ENCODE peak calls at places on chromosomes 1 and 21, in nine cellular contexts. Q is GM23338, W is GM23248, T is MM.1S, J is PC-3, I is SK-N-SH, M is hepatocyte, C is HCT116, A is OCI-LY7. X is an unnamed sample. For H3K36me3, the result is how much of the 10 kb centered on the place peaks cover.

GRCh38 chr1:84141177-84142003 is 2.7 kb upstream of the PRKACB start:
- DNase-seq in Q (no peak), W (peak), T (peak), J (peak), I (no peak), M (no peak), C (no peak), A (peak), X (no peak)

GRCh38 chr1:19825298-19825697 is 10.2 kb upstream of the RNF186 start:
- DNase-seq in Q (peak), W (no peak), T (no peak), J (no peak), I (no peak), M (peak), C (no peak), A (no peak), X (peak)

GRCh38 chr1:230922620-230923019 is 54.3 kb upstream of the C1orf198 start:
- DNase-seq in Q (no peak), W (no peak), T (no peak), J (no peak), I (no peak), M (no peak), C (no peak), A (peak), X (no peak)

GRCh38 chr21:18155508-18156193 is 89.0 kb upstream of the CHODL start:
- DNase-seq in Q (peak), W (no peak), T (peak), J (peak), I (no peak), M (no peak), C (no peak), A (no peak), X (peak)

GRCh38 chr1:204478166-204478899 is 16.3 kb downstream of the PIK3C2B start:
- DNase-seq in Q (no peak), W (no peak), T (no peak), J (no peak), I (no peak), M (no peak), C (no peak), A (peak), X (no peak)

GRCh38 chr1:230105754-230106625 is 39.0 kb downstream of the GALNT2 start:
- DNase-seq in Q (no peak), W (peak), T (peak), J (peak), I (no peak), M (peak), C (peak), A (peak), X (no peak)

GRCh38 chr1:203145321-203146041 is 18.0 kb downstream of the ADORA1 start:
- DNase-seq in Q (no peak), W (no peak), T (no peak), J (no peak), I (no peak), M (no peak), C (no peak), A (no peak), X (no peak)

GRCh38 chr21:44927587-44928461 is 7.1 kb upstream of the ITGB2 start:
- DNase-seq in Q (no peak), W (peak), T (no peak), J (peak), I (no peak), M (peak), C (no peak), A (peak), X (no peak)

GRCh38 chr1:4055677-4055967 is 155.6 kb upstream of the C1orf174 start:
- DNase-seq in Q (no peak), W (no peak), T (no peak), J (no peak), I (no peak), M (no peak), C (no peak), A (no peak), X (no peak)

GRCh38 chr1:220701974-220702373 is 11.8 kb downstream of the C1orf115 start:
- DNase-seq in Q (no peak), W (no peak), T (no peak), J (no peak), I (no peak), M (no peak), C (no peak), A (no peak), X (no peak)

GRCh38 chr1:84844094-84844493 is 48.9 kb downstream of the LPAR3 start:
- DNase-seq in Q (no peak), W (no peak), T (no peak), J (no peak), I (no peak), M (no peak), C (no peak), A (no peak), X (no peak)

GRCh38 chr1:245840971-245841370 is 666.1 kb downstream of the SMYD3 start:
- DNase-seq in Q (no peak), W (no peak), T (no peak), J (no peak), I (no peak), M (no peak), C (no peak), A (no peak), X (no peak)

GRCh38 chr1:35594005-35594760 is 21.1 kb downstream of the TFAP2E start:
- DNase-seq in Q (no peak), W (no peak), T (no peak), J (no peak), I (no peak), M (no peak), C (no peak), A (no peak), X (no peak)

GRCh38 chr1:103367186-103367585 is 158.3 kb upstream of the RNPC3 start:
- DNase-seq in Q (no peak), W (no peak), T (no peak), J (no peak), I (no peak), M (no peak), C (no peak), A (no peak), X (no peak)

GRCh38 chr1:1470626-1471388 is 758 bp upstream of the ATAD3B start:
- DNase-seq in Q (peak), W (no peak), T (peak), J (peak), I (no peak), M (peak), C (no peak), A (peak), X (peak)

GRCh38 chr1:41482001-41482765 is 2.3 kb downstream of the EDN2 start:
- DNase-seq in Q (no peak), W (no peak), T (no peak), J (peak), I (no peak), M (no peak), C (no peak), A (no peak), X (no peak)

GRCh38 chr1:12604114-12604874 is 13.7 kb downstream of the DHRS3 start:
- DNase-seq in Q (no peak), W (peak), T (no peak), J (peak), I (peak), M (peak), C (peak), A (no peak), X (no peak)

GRCh38 chr1:172931340-172931739 is 119.4 kb downstream of the TNFSF18 start:
- DNase-seq in Q (no peak), W (no peak), T (no peak), J (no peak), I (no peak), M (no peak), C (no peak), A (no peak), X (no peak)

GRCh38 chr1:27571439-27572018 is 32.4 kb downstream of the AHDC1 start:
- DNase-seq in Q (peak), W (no peak), T (no peak), J (no peak), I (peak), M (no peak), C (no peak), A (no peak), X (peak)

GRCh38 chr1:92482665-92483441 is 3.9 kb downstream of the GFI1 start:
- DNase-seq in Q (peak), W (peak), T (peak), J (no peak), I (peak), M (no peak), C (no peak), A (no peak), X (peak)

GRCh38 chr1:17881761-17882160 is 126.6 kb downstream of the ACTL8 start:
- DNase-seq in Q (no peak), W (peak), T (no peak), J (peak), I (peak), M (no peak), C (no peak), A (no peak), X (no peak)

GRCh38 chr1:207659545-207660148 is 14.7 kb downstream of the CR1L start:
- DNase-seq in Q (no peak), W (no peak), T (no peak), J (peak), I (no peak), M (no peak), C (no peak), A (no peak), X (no peak)

GRCh38 chr21:44785620-44786344 is 15.8 kb downstream of the UBE2G2 start:
- DNase-seq in Q (no peak), W (no peak), T (no peak), J (peak), I (no peak), M (no peak), C (no peak), A (no peak), X (no peak)

GRCh38 chr1:155717041-155717440 is 28.1 kb downstream of the DAP3 start:
- DNase-seq in Q (no peak), W (no peak), T (peak), J (no peak), I (no peak), M (no peak), C (no peak), A (peak), X (no peak)

GRCh38 chr1:185567006-185567405 is 167.2 kb upstream of the HMCN1 start:
- DNase-seq in Q (no peak), W (peak), T (peak), J (peak), I (no peak), M (peak), C (peak), A (no peak), X (no peak)

GRCh38 chr1:223142795-223143759 is at the start of gene TLR5:
- DNase-seq in Q (peak), W (peak), T (peak), J (peak), I (peak), M (peak), C (peak), A (peak), X (peak)
- H3K27ac ChIP-seq in Q (no peak), W (no peak), T (peak), J (no peak), I (no peak), M (peak), C (peak), A (no peak), X (no peak)

DNA sequence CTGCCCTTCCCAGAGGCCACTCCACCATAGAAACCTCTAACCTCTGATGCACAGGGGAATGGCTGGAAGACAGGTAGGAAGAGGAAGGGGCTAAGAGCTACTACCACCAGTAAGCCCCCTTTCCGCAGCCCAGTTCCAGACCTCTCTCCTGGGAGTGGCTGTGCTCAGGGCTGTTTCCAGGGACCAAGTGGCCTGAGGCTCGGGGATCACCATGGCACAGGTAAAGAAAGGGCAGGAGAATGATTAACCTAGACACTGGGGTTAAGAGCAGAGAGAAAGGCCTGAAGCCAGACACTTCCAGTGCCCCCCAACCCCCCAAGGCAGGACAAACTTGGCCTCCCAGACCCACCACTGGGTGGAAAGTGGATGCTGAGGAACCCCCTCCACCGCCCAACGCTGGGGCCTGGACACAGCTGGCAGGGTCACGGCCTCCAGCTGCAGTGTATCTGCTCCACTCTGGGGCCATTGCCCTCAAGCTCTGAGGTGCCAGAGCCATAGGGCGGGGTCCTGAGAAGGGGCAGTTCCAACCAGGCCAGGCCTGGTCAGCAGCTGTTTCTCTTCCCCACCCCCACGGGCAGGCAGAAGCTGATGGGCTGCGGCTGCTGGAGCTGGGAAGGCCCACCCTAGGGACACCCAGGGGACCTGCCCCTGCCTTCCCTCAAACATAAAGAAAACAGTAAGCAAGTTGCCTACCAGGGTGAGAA is 2.7 kb downstream of the TAGLN2 start:
- DNase-seq in Q (no peak), W (peak), T (no peak), J (no peak), I (peak), M (peak), C (no peak), A (peak), X (no peak)
- TF ChIP-seq EZH2phosphoT487 in Q (no peak), W (no peak), T (no peak), J (no peak), I (no peak), M (no peak), C (no peak), A (no peak), X (no peak)

GRCh38 chr1:111441573-111442192 is 7.4 kb downstream of the WDR77 start:
- DNase-seq in Q (peak), W (peak), T (peak), J (peak), I (peak), M (peak), C (no peak), A (peak), X (peak)
- H3K36me3 ChIP-seq in Q (half or more), W (half or more), T (under half), J (half or more), I (half or more), M (under half), C (half or more), A (half or more), X (under half)

GRCh38 chr1:184426278-184426674 is 39.4 kb downstream of the C1orf21 start:
- DNase-seq in Q (peak), W (no peak), T (no peak), J (no peak), I (no peak), M (no peak), C (no peak), A (no peak), X (no peak)
- H3K27ac ChIP-seq in Q (peak), W (no peak), T (no peak), J (no peak), I (no peak), M (no peak), C (no peak), A (no peak), X (peak)